ENCODE peak calls at places on chromosomes 4 and X, in five cellular contexts. D, Y, T, W and S are unnamed samples.

GRCh38 chr4:182862921-182863320 is 54.3 kb downstream of the DCTD start:
- DNase-seq in D (no peak), Y (no peak), T (no peak), W (no peak), S (no peak)

GRCh38 chr4:14269824-14270223 is 642.3 kb upstream of the BOD1L1 start:
- DNase-seq in D (no peak), Y (no peak), T (no peak), W (no peak), S (no peak)

GRCh38 chrX:154742623-154743022 is 8.3 kb downstream of the GAB3 start:
- DNase-seq in D (no peak), Y (no peak), T (no peak), W (no peak), S (no peak)

GRCh38 chr4:71882113-71882512 is 98.2 kb upstream of the GC start:
- DNase-seq in D (peak), Y (no peak), T (no peak), W (no peak), S (no peak)

GRCh38 chr4:148216866-148217814 is 225.1 kb downstream of the NR3C2 start:
- DNase-seq in D (no peak), Y (no peak), T (no peak), W (no peak), S (no peak)

GRCh38 chr4:112523008-112523440 is 7.0 kb upstream of the NEUROG2 start:
- DNase-seq in D (peak), Y (no peak), T (peak), W (no peak), S (no peak)

GRCh38 chrX:111652719-111653118 is 28.3 kb upstream of the ALG13 start:
- DNase-seq in D (no peak), Y (no peak), T (no peak), W (no peak), S (no peak)

GRCh38 chr4:7893539-7893938 is 46.1 kb downstream of the AFAP1 start:
- DNase-seq in D (no peak), Y (no peak), T (no peak), W (no peak), S (no peak)

GRCh38 chr4:8350326-8350725 is 80.8 kb downstream of the HTRA3 start:
- DNase-seq in D (peak), Y (no peak), T (no peak), W (no peak), S (no peak)

GRCh38 chrX:26562156-26562555 is 346.2 kb downstream of the MAGEB5 start:
- DNase-seq in D (no peak), Y (no peak), T (no peak), W (no peak), S (no peak)

GRCh38 chr4:108415389-108415788 is 205.0 kb upstream of the RPL34 start:
- DNase-seq in D (no peak), Y (no peak), T (no peak), W (no peak), S (no peak)

GRCh38 chr4:184385705-184386141 is 88.6 kb downstream of the IRF2 start:
- DNase-seq in D (no peak), Y (no peak), T (no peak), W (no peak), S (no peak)

GRCh38 chrX:129980540-129981206 is 1.8 kb upstream of the BCORL1 start:
- DNase-seq in D (peak), Y (no peak), T (peak), W (peak), S (peak)

GRCh38 chr4:76280488-76281441 is 25.8 kb upstream of the STBD1 start:
- DNase-seq in D (no peak), Y (no peak), T (no peak), W (no peak), S (no peak)

GRCh38 chr4:78775278-78776030 is 696 bp upstream of the BMP2K start:
- DNase-seq in D (peak), Y (peak), T (peak), W (peak), S (peak)

GRCh38 chrX:56385960-56386359 is 153.8 kb downstream of the KLF8 start:
- DNase-seq in D (no peak), Y (no peak), T (no peak), W (no peak), S (no peak)

GRCh38 chr4:1492636-1493539 is 86.6 kb upstream of the NKX1-1 start:
- DNase-seq in D (no peak), Y (no peak), T (no peak), W (no peak), S (no peak)

GRCh38 chr4:188611143-188611542 is 471.9 kb downstream of the TRIML1 start:
- DNase-seq in D (no peak), Y (no peak), T (no peak), W (no peak), S (no peak)

GRCh38 chrX:39613508-39613921 is 484.2 kb downstream of the BCOR start:
- DNase-seq in D (peak), Y (no peak), T (peak), W (no peak), S (peak)

GRCh38 chrX:123830309-123830708 is 29.5 kb upstream of the XIAP start:
- DNase-seq in D (no peak), Y (peak), T (no peak), W (no peak), S (no peak)

GRCh38 chr4:88720749-88721428 is 23.3 kb upstream of the NAP1L5 start:
- DNase-seq in D (no peak), Y (no peak), T (peak), W (no peak), S (peak)

GRCh38 chrX:125205918-125206665 is 113.6 kb upstream of the TEX13C start:
- DNase-seq in D (peak), Y (no peak), T (no peak), W (peak), S (peak)

GRCh38 chrX:40402771-40403533 is 177.8 kb upstream of the ATP6AP2 start:
- DNase-seq in D (no peak), Y (peak), T (peak), W (no peak), S (peak)

GRCh38 chrX:155613927-155614559 is 1.3 kb upstream of the TMLHE start:
- DNase-seq in D (no peak), Y (no peak), T (no peak), W (no peak), S (no peak)

GRCh38 chrX:71095971-71096701 is 485 bp downstream of the FOXO4 start:
- DNase-seq in D (peak), Y (no peak), T (peak), W (no peak), S (peak)

GRCh38 chrX:37697169-37697760 is 11.7 kb downstream of the XK start:
- DNase-seq in D (no peak), Y (no peak), T (no peak), W (no peak), S (no peak)

GRCh38 chr4:189124791-189125190 is 815.9 kb upstream of the FRG1 start:
- DNase-seq in D (no peak), Y (no peak), T (no peak), W (no peak), S (no peak)